ENCODE peak calls at places on chromosomes 5 and 9, in seven cellular contexts. V is GM12878, S is A549, R is IMR-90, A is HCT116, J is K562, N is H1. B is an unnamed sample.

GRCh38 chr5:53480474-53481353 is at the start of gene FST:
- DNase-seq in V (no peak), S (no peak), R (peak), A (no peak), J (peak), N (no peak), B (no peak)

GRCh38 chr9:37433754-37434435 is 11.4 kb downstream of the GRHPR start:
- DNase-seq in V (no peak), S (no peak), R (peak), A (no peak), J (no peak), N (no peak), B (no peak)

GRCh38 chr5:147939431-147940114 is 33.2 kb upstream of the C5orf46 start:
- DNase-seq in V (no peak), S (no peak), R (no peak), A (no peak), J (no peak), N (no peak), B (no peak)

GRCh38 chr5:124790895-124791732 is 44.7 kb upstream of the ZNF608 start:
- DNase-seq in V (no peak), S (peak), R (peak), A (no peak), J (no peak), N (no peak), B (no peak)

GRCh38 chr5:172178301-172179031 is 9.6 kb downstream of the STK10 start:
- DNase-seq in V (no peak), S (no peak), R (no peak), A (no peak), J (peak), N (no peak), B (no peak)

GRCh38 chr9:70563437-70564204 is 149.2 kb upstream of the KLF9 start:
- DNase-seq in V (peak), S (no peak), R (peak), A (no peak), J (no peak), N (no peak), B (no peak)

GRCh38 chr9:117796681-117797080 is 92.5 kb downstream of the TLR4 start:
- DNase-seq in V (no peak), S (no peak), R (no peak), A (no peak), J (no peak), N (no peak), B (no peak)

GRCh38 chr9:127112056-127112455 is 10.4 kb downstream of the ANGPTL2 start:
- DNase-seq in V (no peak), S (no peak), R (no peak), A (no peak), J (peak), N (peak), B (no peak)

GRCh38 chr5:8839361-8840055 is 706.4 kb downstream of the SEMA5A start:
- DNase-seq in V (no peak), S (no peak), R (no peak), A (no peak), J (no peak), N (no peak), B (no peak)

GRCh38 chr9:128505414-128505765 is 871 bp downstream of the GLE1 start:
- DNase-seq in V (no peak), S (no peak), R (peak), A (no peak), J (no peak), N (no peak), B (no peak)

GRCh38 chr5:133460172-133460758 is 152.1 kb downstream of the FSTL4 start:
- DNase-seq in V (no peak), S (peak), R (no peak), A (peak), J (peak), N (peak), B (no peak)

GRCh38 chr5:146751054-146751453 is 127.5 kb downstream of the PPP2R2B start:
- DNase-seq in V (no peak), S (peak), R (no peak), A (no peak), J (no peak), N (no peak), B (no peak)

GRCh38 chr5:35438786-35439185 is 178.9 kb upstream of the SPEF2 start:
- DNase-seq in V (no peak), S (no peak), R (no peak), A (no peak), J (no peak), N (no peak), B (no peak)

GRCh38 chr5:143494162-143494561 is 90.7 kb upstream of the NR3C1 start:
- DNase-seq in V (no peak), S (peak), R (peak), A (no peak), J (no peak), N (no peak), B (no peak)

GRCh38 chr5:139186752-139187326 is 11.3 kb downstream of the SIL1 start:
- DNase-seq in V (no peak), S (no peak), R (peak), A (no peak), J (no peak), N (no peak), B (no peak)

GRCh38 chr5:17217421-17218352 is at the start of gene BASP1:
- DNase-seq in V (no peak), S (peak), R (peak), A (no peak), J (no peak), N (no peak), B (no peak)

GRCh38 chr9:120474579-120475243 is 105.3 kb downstream of the CDK5RAP2 start:
- DNase-seq in V (no peak), S (no peak), R (peak), A (no peak), J (no peak), N (no peak), B (no peak)

GRCh38 chr9:114011313-114011712 is 66.8 kb downstream of the AMBP start:
- DNase-seq in V (no peak), S (no peak), R (no peak), A (no peak), J (no peak), N (no peak), B (no peak)

GRCh38 chr5:52674815-52675545 is 112.7 kb upstream of the ITGA1 start:
- DNase-seq in V (no peak), S (no peak), R (peak), A (no peak), J (no peak), N (no peak), B (no peak)

GRCh38 chr5:170522211-170523128 is 18.6 kb downstream of the KCNIP1 start:
- DNase-seq in V (no peak), S (peak), R (no peak), A (no peak), J (no peak), N (no peak), B (no peak)

GRCh38 chr9:2274762-2275161 is 259.6 kb downstream of the SMARCA2 start:
- DNase-seq in V (no peak), S (no peak), R (no peak), A (no peak), J (no peak), N (no peak), B (no peak)

GRCh38 chr5:130109152-130109551 is 204.9 kb downstream of the CHSY3 start:
- DNase-seq in V (no peak), S (peak), R (peak), A (peak), J (no peak), N (no peak), B (peak)

GRCh38 chr5:104951829-104952228 is 1389.2 kb upstream of the NUDT12 start:
- DNase-seq in V (no peak), S (no peak), R (no peak), A (no peak), J (no peak), N (no peak), B (no peak)

GRCh38 chr5:61625682-61626620 is 293.9 kb downstream of the ZSWIM6 start:
- DNase-seq in V (no peak), S (peak), R (peak), A (no peak), J (no peak), N (peak), B (no peak)

GRCh38 chr5:139708877-139709586 is 60.9 kb downstream of the CXXC5 start:
- DNase-seq in V (no peak), S (peak), R (peak), A (no peak), J (peak), N (no peak), B (peak)

GRCh38 chr5:68711311-68712200 is 382.3 kb upstream of the SLC30A5 start:
- DNase-seq in V (peak), S (no peak), R (no peak), A (no peak), J (no peak), N (no peak), B (no peak)

GRCh38 chr5:125316913-125317545 is 570.6 kb upstream of the ZNF608 start:
- DNase-seq in V (no peak), S (peak), R (no peak), A (no peak), J (no peak), N (no peak), B (no peak)

GRCh38 chr9:1978941-1979340 is 36.2 kb upstream of the SMARCA2 start:
- DNase-seq in V (no peak), S (no peak), R (peak), A (no peak), J (no peak), N (no peak), B (peak)

GRCh38 chr9:136773386-136774044 is 9.2 kb upstream of the LCN15 start:
- DNase-seq in V (no peak), S (peak), R (no peak), A (no peak), J (peak), N (no peak), B (peak)

GRCh38 chr9:2788948-2789347 is 54.9 kb downstream of the PUM3 start:
- DNase-seq in V (no peak), S (no peak), R (no peak), A (no peak), J (no peak), N (no peak), B (no peak)

GRCh38 chr5:166341708-166342329 is 1949.6 kb upstream of the WWC1 start:
- DNase-seq in V (no peak), S (peak), R (no peak), A (no peak), J (peak), N (no peak), B (no peak)

GRCh38 chr5:119417891-119418781 is 34.2 kb upstream of the HSD17B4 start:
- DNase-seq in V (no peak), S (no peak), R (peak), A (no peak), J (no peak), N (no peak), B (no peak)

GRCh38 chr9:132069046-132069898 is 10.4 kb downstream of the MED27 start:
- DNase-seq in V (no peak), S (no peak), R (peak), A (no peak), J (no peak), N (no peak), B (no peak)

GRCh38 chr9:132068604-132069003 is 11.1 kb downstream of the MED27 start:
- DNase-seq in V (no peak), S (no peak), R (no peak), A (no peak), J (no peak), N (no peak), B (no peak)

GRCh38 chr9:132062768-132063167 is 16.9 kb downstream of the MED27 start:
- DNase-seq in V (no peak), S (no peak), R (no peak), A (no peak), J (no peak), N (no peak), B (no peak)

GRCh38 chr9:132061526-132061925 is 18.1 kb downstream of the MED27 start:
- DNase-seq in V (no peak), S (no peak), R (no peak), A (no peak), J (no peak), N (no peak), B (no peak)

DNA sequence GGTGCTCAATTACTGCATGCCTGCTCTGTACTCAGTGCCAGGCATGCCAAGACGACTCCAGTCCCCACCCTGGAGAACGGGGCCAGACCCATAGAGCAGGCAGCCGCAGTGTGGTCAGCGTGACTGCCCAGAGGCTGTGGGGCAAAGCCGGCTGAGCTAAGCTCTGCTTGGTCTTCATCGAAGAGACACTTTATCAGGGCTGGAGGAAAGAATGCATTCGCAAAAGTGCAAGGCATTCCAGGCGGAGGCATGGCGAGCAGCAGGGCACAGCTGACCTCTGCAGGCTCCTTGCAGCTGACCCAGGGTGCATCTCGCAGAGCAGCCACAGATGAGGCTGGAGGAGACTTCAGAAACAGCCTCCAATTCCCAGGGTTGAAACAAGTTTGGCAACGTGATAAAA is 13.6 kb downstream of the MED27 start:
- DNase-seq in V (no peak), S (no peak), R (no peak), A (no peak), J (no peak), N (no peak), B (no peak)
- TF ChIP-seq CEBPB in V (no peak), S (no peak), R (no peak), A (no peak), J (no peak), N (no peak), B (no peak)

GRCh38 chr9:135718616-135719015 is 16.6 kb downstream of the KCNT1 start:
- DNase-seq in V (no peak), S (peak), R (peak), A (peak), J (no peak), N (no peak), B (peak)
- TF ChIP-seq CEBPB in V (no peak), S (no peak), R (no peak), A (no peak), J (no peak), N (no peak), B (no peak)

GRCh38 chr5:178077751-178078150 is 35.6 kb upstream of the N4BP3 start:
- DNase-seq in V (no peak), S (no peak), R (no peak), A (no peak), J (no peak), N (no peak), B (peak)
- TF ChIP-seq CEBPB in V (no peak), S (no peak), R (no peak), A (no peak), J (no peak), N (no peak), B (no peak)

DNA sequence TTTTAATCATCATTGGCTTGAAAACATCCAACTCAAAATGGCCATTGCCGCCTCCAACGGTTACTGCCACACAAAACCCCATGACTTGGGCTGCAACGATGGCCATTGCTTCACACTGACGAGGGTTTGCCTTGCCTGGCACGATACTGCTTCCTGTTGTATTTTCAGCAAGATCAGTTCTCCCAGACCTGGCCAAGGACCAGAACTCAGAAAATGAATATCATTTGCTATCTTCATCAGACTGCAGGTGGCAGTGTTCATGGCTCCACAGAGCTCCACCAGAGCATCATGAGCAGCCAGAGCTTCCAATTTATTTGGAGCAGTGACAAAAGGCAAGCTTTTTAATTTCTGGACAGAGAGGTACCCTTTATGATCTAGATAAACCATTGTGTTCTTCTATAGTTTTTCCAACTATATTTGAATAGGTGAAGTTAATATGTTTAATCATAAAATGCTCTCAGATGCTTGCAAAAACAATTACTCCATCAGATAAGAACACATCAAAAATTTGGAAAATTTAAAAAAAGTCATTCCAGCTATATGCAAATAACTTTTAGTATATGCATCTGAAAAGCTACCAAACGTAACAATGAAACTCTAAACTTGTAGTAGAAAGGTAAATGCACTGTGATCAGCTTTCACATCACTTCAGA is 10.4 kb downstream of the AMACR start:
- DNase-seq in V (no peak), S (peak), R (peak), A (peak), J (no peak), N (no peak), B (peak)
- TF ChIP-seq CEBPB in V (no peak), S (no peak), R (peak), A (no peak), J (no peak), N (no peak), B (no peak)

GRCh38 chr5:93572101-93572772 is 8.8 kb downstream of the NR2F1-AS1 start:
- DNase-seq in V (no peak), S (no peak), R (no peak), A (no peak), J (no peak), N (no peak), B (no peak)
- TF ChIP-seq CEBPB in V (no peak), S (no peak), R (no peak), A (no peak), J (no peak), N (no peak), B (no peak)

GRCh38 chr9:68458918-68459317 is 81.8 kb downstream of the TMEM252 start:
- DNase-seq in V (no peak), S (peak), R (no peak), A (no peak), J (no peak), N (no peak), B (no peak)
- TF ChIP-seq CEBPB in V (no peak), S (no peak), R (no peak), A (no peak), J (no peak), N (no peak), B (no peak)

GRCh38 chr5:10343486-10343885 is 10.0 kb upstream of the MARCHF6 start:
- DNase-seq in V (no peak), S (no peak), R (no peak), A (no peak), J (no peak), N (no peak), B (no peak)
- TF ChIP-seq CEBPB in V (no peak), S (no peak), R (no peak), A (no peak), J (no peak), N (no peak), B (no peak)